ENCODE peak calls at places on chromosomes 12 and 14, in five cellular contexts. N is pancreas; J is stimulated activated CD8-positive, alpha-beta memory T cell treated with anti-CD3 and anti-CD28 coated beads, Interleukin-15, amount 100 ng/mL, for 48 hours; B is posterior vena cava; F is NCI-H1105. K is an unnamed sample.

GRCh38 chr14:49306152-49306751 is 279.9 kb downstream of the RPS29 start:
- DNase-seq in N (no peak), J (no peak), B (no peak), F (peak), K (peak)

GRCh38 chr14:81209187-81209836 is 11.4 kb downstream of the GTF2A1 start:
- DNase-seq in N (no peak), J (no peak), B (no peak), F (no peak), K (no peak)

GRCh38 chr14:30272848-30273563 is 286.0 kb upstream of the G2E3 start:
- DNase-seq in N (no peak), J (no peak), B (no peak), F (peak), K (no peak)

GRCh38 chr12:119859241-119859640 is 17.9 kb downstream of the CIT start:
- DNase-seq in N (no peak), J (no peak), B (no peak), F (no peak), K (no peak)

GRCh38 chr12:126030573-126030972 is 965.3 kb downstream of the AACS start:
- DNase-seq in N (no peak), J (no peak), B (no peak), F (no peak), K (no peak)

GRCh38 chr12:27870939-27871338 is 90.9 kb upstream of the MANSC4 start:
- DNase-seq in N (no peak), J (no peak), B (no peak), F (no peak), K (no peak)

GRCh38 chr12:49121047-49121696 is 10.0 kb downstream of the TUBA1B start:
- DNase-seq in N (no peak), J (no peak), B (peak), F (no peak), K (peak)

GRCh38 chr12:15777355-15778012 is 11.7 kb downstream of the EPS8 start:
- DNase-seq in N (no peak), J (no peak), B (no peak), F (no peak), K (no peak)

GRCh38 chr12:69278814-69279782 is 39.7 kb downstream of the CPSF6 start:
- DNase-seq in N (no peak), J (no peak), B (no peak), F (no peak), K (no peak)

GRCh38 chr12:26871985-26872384 is 39.0 kb upstream of the ITPR2 start:
- DNase-seq in N (no peak), J (no peak), B (no peak), F (no peak), K (no peak)